ENCODE peak calls at places on chromosomes 12 and 14, in eight cellular contexts. One of them, this sample, is unnamed.

GRCh38 chr12:48580831-48581230 is 11.0 kb upstream of the LALBA start:
- DNase-seq in HTR-8/SVneo: no peak
- DNase-seq in NCI-H2171: no peak
- DNase-seq in amniotic stem cell: no peak
- DNase-seq in DMS153: no peak
- DNase-seq in NB4: no peak
- DNase-seq in activated CD4-positive, alpha-beta T cell treated with anti-CD3 and anti-CD28 coated beads, Interleukin-2, amount 10 ng/mL, durations not matched to agents 7 days and 5 days: no peak
- DNase-seq in caudate nucleus: no peak
- DNase-seq in this sample: no peak

GRCh38 chr12:111203969-111204368 is 164.9 kb downstream of the PHETA1 start:
- DNase-seq in amniotic stem cell: no peak
- DNase-seq in activated CD4-positive, alpha-beta T cell treated with anti-CD3 and anti-CD28 coated beads, Interleukin-2, amount 10 ng/mL, durations not matched to agents 7 days and 5 days: no peak
- DNase-seq in caudate nucleus: no peak
- DNase-seq in HTR-8/SVneo: no peak
- DNase-seq in NCI-H2171: no peak
- DNase-seq in NB4: no peak
- DNase-seq in DMS153: no peak
- DNase-seq in this sample: no peak

GRCh38 chr12:51118706-51119105 is 35.3 kb upstream of the CSRNP2 start:
- DNase-seq in NCI-H2171: no peak
- DNase-seq in activated CD4-positive, alpha-beta T cell treated with anti-CD3 and anti-CD28 coated beads, Interleukin-2, amount 10 ng/mL, durations not matched to agents 7 days and 5 days: no peak
- DNase-seq in NB4: no peak
- DNase-seq in caudate nucleus: no peak
- DNase-seq in HTR-8/SVneo: peak; percentile 10
- DNase-seq in DMS153: no peak
- DNase-seq in amniotic stem cell: no peak
- DNase-seq in this sample: no peak

GRCh38 chr12:121536929-121537813 is 43.7 kb downstream of the KDM2B start:
- DNase-seq in DMS153: peak; percentile 14
- DNase-seq in NB4: peak; percentile 99
- DNase-seq in caudate nucleus: peak; percentile 31
- DNase-seq in activated CD4-positive, alpha-beta T cell treated with anti-CD3 and anti-CD28 coated beads, Interleukin-2, amount 10 ng/mL, durations not matched to agents 7 days and 5 days: peak; percentile 43
- DNase-seq in amniotic stem cell: no peak
- DNase-seq in NCI-H2171: no peak
- DNase-seq in HTR-8/SVneo: peak; percentile 80
- DNase-seq in this sample: no peak

GRCh38 chr12:123491056-123491455 is 33.1 kb downstream of the SNRNP35 start:
- DNase-seq in amniotic stem cell: no peak
- DNase-seq in activated CD4-positive, alpha-beta T cell treated with anti-CD3 and anti-CD28 coated beads, Interleukin-2, amount 10 ng/mL, durations not matched to agents 7 days and 5 days: no peak
- DNase-seq in caudate nucleus: no peak
- DNase-seq in NB4: peak; percentile 35
- DNase-seq in DMS153: no peak
- DNase-seq in NCI-H2171: no peak
- DNase-seq in HTR-8/SVneo: no peak
- DNase-seq in this sample: no peak

GRCh38 chr14:55438066-55438683 is 2.2 kb downstream of the TBPL2 start:
- DNase-seq in amniotic stem cell: no peak
- DNase-seq in activated CD4-positive, alpha-beta T cell treated with anti-CD3 and anti-CD28 coated beads, Interleukin-2, amount 10 ng/mL, durations not matched to agents 7 days and 5 days: peak; percentile 33
- DNase-seq in caudate nucleus: no peak
- DNase-seq in HTR-8/SVneo: peak; percentile 75
- DNase-seq in NB4: peak; percentile 49
- DNase-seq in NCI-H2171: peak; percentile 65
- DNase-seq in DMS153: no peak
- DNase-seq in this sample: peak; percentile 58

GRCh38 chr12:91577586-91578539 is 395.2 kb upstream of the DCN start:
- DNase-seq in amniotic stem cell: no peak
- DNase-seq in HTR-8/SVneo: peak; percentile 21
- DNase-seq in NB4: peak; percentile 41
- DNase-seq in DMS153: no peak
- DNase-seq in NCI-H2171: no peak
- DNase-seq in caudate nucleus: no peak
- DNase-seq in activated CD4-positive, alpha-beta T cell treated with anti-CD3 and anti-CD28 coated beads, Interleukin-2, amount 10 ng/mL, durations not matched to agents 7 days and 5 days: no peak
- DNase-seq in this sample: peak; percentile 34

GRCh38 chr14:94469261-94469660 is 6.7 kb downstream of the SERPINA9 start:
- DNase-seq in HTR-8/SVneo: no peak
- DNase-seq in activated CD4-positive, alpha-beta T cell treated with anti-CD3 and anti-CD28 coated beads, Interleukin-2, amount 10 ng/mL, durations not matched to agents 7 days and 5 days: no peak
- DNase-seq in DMS153: no peak
- DNase-seq in NB4: no peak
- DNase-seq in caudate nucleus: no peak
- DNase-seq in amniotic stem cell: no peak
- DNase-seq in NCI-H2171: no peak
- DNase-seq in this sample: no peak

GRCh38 chr12:6602526-6602925 is 4.7 kb downstream of the CHD4 start:
- DNase-seq in DMS153: no peak
- DNase-seq in caudate nucleus: no peak
- DNase-seq in amniotic stem cell: no peak
- DNase-seq in NB4: no peak
- DNase-seq in activated CD4-positive, alpha-beta T cell treated with anti-CD3 and anti-CD28 coated beads, Interleukin-2, amount 10 ng/mL, durations not matched to agents 7 days and 5 days: no peak
- DNase-seq in HTR-8/SVneo: no peak
- DNase-seq in NCI-H2171: no peak
- DNase-seq in this sample: no peak